ENCODE peak calls at places on chromosomes 1 and 21, in nine cellular contexts. J is prostate gland, B is stomach, T is suprapubic skin, C is K562, Q is HCT116, N is sigmoid colon, Z is breast epithelium, G is spleen. O is an unnamed sample. For H3K27me3, the result is how much of the 10 kb centered on the place peaks cover.

GRCh38 chr1:41739061-41739955 is 179.4 kb downstream of the HIVEP3 start:
- DNase-seq in T (peak), Z (peak), Q (no peak), N (peak), G (peak), C (no peak), J (no peak), B (peak), O (peak)

GRCh38 chr1:178385662-178386061 is 111.1 kb downstream of the CLEC20A start:
- DNase-seq in C (no peak), Q (no peak), Z (no peak), G (no peak), N (no peak), T (no peak), B (no peak), J (no peak), O (no peak)

GRCh38 chr21:23977971-23978370 is 1629.3 kb downstream of the MRPL39 start:
- DNase-seq in C (no peak), J (no peak), N (no peak), G (no peak), Q (no peak), B (no peak), T (no peak), Z (no peak), O (no peak)

GRCh38 chr1:186476306-186477040 is 15.6 kb upstream of the PDC start:
- DNase-seq in G (no peak), J (no peak), Z (no peak), B (no peak), T (no peak), C (no peak), N (no peak), Q (no peak), O (no peak)

GRCh38 chr1:50105430-50105829 is 3.3 kb upstream of the ELAVL4 start:
- DNase-seq in N (no peak), C (peak), J (no peak), G (no peak), B (no peak), Q (no peak), Z (no peak), T (no peak), O (no peak)

GRCh38 chr1:74314438-74314837 is 79.3 kb downstream of the TNNI3K start:
- DNase-seq in T (no peak), Z (no peak), N (no peak), B (no peak), G (no peak), C (no peak), Q (no peak), J (no peak), O (no peak)

GRCh38 chr1:17564458-17565393 is 25.2 kb downstream of the ARHGEF10L start:
- DNase-seq in Z (peak), N (no peak), J (peak), B (peak), Q (no peak), T (no peak), G (no peak), C (no peak), O (peak)

GRCh38 chr1:193338194-193338593 is 151.8 kb upstream of the B3GALT2 start:
- DNase-seq in T (no peak), B (no peak), J (no peak), Q (no peak), Z (no peak), G (no peak), C (no peak), N (no peak), O (no peak)

GRCh38 chr1:16032388-16033100 is 10.7 kb downstream of the CLCNKA start:
- DNase-seq in Q (peak), J (peak), Z (peak), N (peak), T (peak), B (peak), G (peak), C (peak), O (peak)

GRCh38 chr1:247173431-247173830 is 1.6 kb upstream of the ZNF124 start:
- DNase-seq in Z (no peak), G (no peak), C (no peak), T (no peak), N (no peak), B (no peak), J (no peak), Q (no peak), O (no peak)

GRCh38 chr1:63523738-63524137 is 413 bp downstream of the EFCAB7 start:
- DNase-seq in N (no peak), C (peak), Z (no peak), J (no peak), B (no peak), Q (no peak), G (no peak), T (no peak), O (peak)

GRCh38 chr1:42482635-42483153 is 19.6 kb downstream of the CCDC30 start:
- DNase-seq in Q (no peak), J (no peak), C (no peak), T (no peak), G (no peak), Z (no peak), N (no peak), B (no peak), O (no peak)

GRCh38 chr1:103513720-103514119 is 11.8 kb upstream of the RNPC3 start:
- DNase-seq in G (no peak), C (no peak), N (no peak), T (no peak), Q (no peak), B (no peak), J (no peak), Z (no peak), O (no peak)

GRCh38 chr1:2208309-2209239 is 14.0 kb upstream of the FAAP20 start:
- DNase-seq in N (peak), Q (no peak), B (peak), J (peak), C (no peak), T (peak), Z (no peak), G (peak), O (peak)

GRCh38 chr1:119275145-119275929 is 93.2 kb upstream of the HAO2 start:
- DNase-seq in J (no peak), Z (no peak), Q (peak), C (peak), N (no peak), T (no peak), G (no peak), B (peak), O (peak)

GRCh38 chr1:210400043-210400840 is 71.5 kb downstream of the HHAT start:
- DNase-seq in Z (peak), B (peak), J (peak), C (peak), G (no peak), T (no peak), Q (peak), N (peak), O (peak)

GRCh38 chr1:99441234-99442095 is 177.2 kb downstream of the PLPPR4 start:
- DNase-seq in Q (no peak), J (no peak), G (no peak), B (no peak), T (no peak), C (no peak), Z (no peak), N (no peak), O (no peak)

GRCh38 chr1:16167331-16168143 is 11.7 kb upstream of the EPHA2 start:
- DNase-seq in J (no peak), Q (no peak), B (peak), N (no peak), T (no peak), Z (no peak), G (peak), C (peak), O (peak)

GRCh38 chr1:209988706-209989105 is 50.7 kb downstream of the SYT14 start:
- DNase-seq in N (no peak), T (no peak), J (no peak), G (no peak), B (no peak), C (no peak), Z (no peak), Q (no peak), O (no peak)

GRCh38 chr1:85277027-85277625 is 694 bp upstream of the BCL10 start:
- DNase-seq in Z (no peak), Q (no peak), B (no peak), G (peak), J (no peak), N (no peak), T (no peak), C (no peak), O (no peak)

GRCh38 chr1:85277802-85278201 is 1.4 kb upstream of the BCL10 start:
- DNase-seq in J (no peak), Z (no peak), C (no peak), N (no peak), T (no peak), G (no peak), B (no peak), Q (no peak), O (no peak)

GRCh38 chr1:85276290-85277026 is at the start of gene BCL10:
- DNase-seq in T (peak), Z (peak), Q (peak), N (peak), C (peak), J (peak), G (peak), B (peak), O (peak)

GRCh38 chr1:85274969-85275453 is 1.4 kb downstream of the BCL10 start:
- DNase-seq in C (no peak), T (no peak), B (no peak), J (no peak), G (no peak), Z (no peak), Q (no peak), N (no peak), O (no peak)

DNA sequence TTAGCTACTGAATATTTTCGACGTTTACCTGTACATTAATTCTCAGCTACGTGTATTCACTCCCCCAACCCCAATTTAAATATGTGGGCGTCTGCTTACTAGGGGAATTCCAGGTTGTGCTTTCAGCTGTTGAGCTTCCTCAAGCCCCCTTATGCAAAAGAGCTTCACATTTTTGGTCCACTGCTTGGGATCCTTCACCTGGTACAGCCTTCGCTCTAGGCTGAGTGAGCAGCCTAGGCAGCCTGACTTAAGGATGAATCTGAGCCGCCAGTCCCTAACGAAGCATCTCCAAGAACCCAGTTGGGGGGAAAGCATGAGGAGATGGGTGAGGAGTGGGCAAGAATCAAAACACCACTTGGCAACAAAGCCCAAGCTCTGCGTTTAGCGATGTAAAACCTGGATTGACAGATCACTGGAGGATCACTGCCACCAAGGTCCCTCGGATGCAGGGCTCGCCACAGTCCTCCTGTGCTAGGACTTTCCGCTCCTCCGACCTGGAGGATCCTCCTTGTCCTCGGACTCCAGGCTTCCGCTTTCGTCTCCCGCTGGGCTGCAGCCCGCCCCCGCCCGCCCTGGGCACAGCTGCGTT is 637 bp downstream of the BCL10 start:
- DNase-seq in J (no peak), Z (no peak), Q (peak), N (no peak), C (no peak), G (no peak), T (no peak), B (no peak), O (peak)
- TF ChIP-seq POLR2AphosphoS5 in J (no peak), Z (no peak), Q (no peak), N (no peak), C (no peak), G (no peak), T (no peak), B (no peak), O (no peak)

GRCh38 chr1:38577385-38577784 is 282.2 kb downstream of the RRAGC start:
- DNase-seq in T (no peak), B (no peak), G (no peak), N (peak), Z (no peak), Q (no peak), C (no peak), J (no peak), O (no peak)
- H3K27me3 ChIP-seq in T (under half), B (half or more), G (under half), N (under half), Z (under half), Q (under half), C (under half), J (under half), O (half or more)

GRCh38 chr1:234907585-234908457 is 220.8 kb downstream of the TOMM20 start:
- DNase-seq in N (no peak), C (no peak), Q (no peak), T (no peak), J (no peak), G (no peak), B (no peak), Z (no peak), O (no peak)
- TF ChIP-seq POLR2A in N (no peak), C (no peak), Q (no peak), T (no peak), J (no peak), G (no peak), B (no peak), Z (no peak), O (no peak)

GRCh38 chr1:109617291-109617801 is 2.1 kb downstream of the GNAT2 start:
- DNase-seq in N (no peak), G (no peak), J (no peak), B (no peak), T (no peak), C (peak), Q (peak), Z (no peak), O (no peak)
- TF ChIP-seq POLR2AphosphoS5 in N (no peak), G (no peak), J (no peak), B (no peak), T (no peak), C (no peak), Q (no peak), Z (no peak), O (no peak)